ENCODE peak calls at places on chromosome 13, in seven cellular contexts. G is Calu3, L is neural progenitor cell, J is mucosa of descending colon, I is tibial nerve, P is sigmoid colon, E is cardiac muscle cell. H is an unnamed sample.

GRCh38 chr13:42001580-42001979 is 40.7 kb upstream of the VWA8 start:
- DNase-seq in G (peak; percentile 7), L (peak; percentile 3), J (no peak), I (no peak), P (no peak), E (peak; percentile 45), H (no peak)

GRCh38 chr13:33799950-33800592 is 17.9 kb upstream of the RFC3 start:
- DNase-seq in G (no peak), L (peak; percentile 33), J (no peak), I (no peak), P (no peak), E (peak; percentile 25), H (no peak)

GRCh38 chr13:20193142-20193923 is 595 bp upstream of the GJB2 start:
- DNase-seq in G (no peak), L (peak; percentile 35), J (peak; percentile 31), I (no peak), P (no peak), E (no peak), H (no peak)

GRCh38 chr13:98582947-98583346 is 6.0 kb upstream of the STK24 start:
- DNase-seq in G (no peak), L (no peak), J (no peak), I (no peak), P (no peak), E (no peak), H (no peak)

GRCh38 chr13:51096131-51096530 is 14.9 kb downstream of the C13orf42 start:
- DNase-seq in G (no peak), L (no peak), J (no peak), I (no peak), P (no peak), E (peak; percentile 21), H (no peak)

GRCh38 chr13:94708971-94709614 is 3.3 kb downstream of the SOX21 start:
- DNase-seq in G (no peak), L (no peak), J (no peak), I (no peak), P (no peak), E (no peak), H (no peak)

GRCh38 chr13:98571955-98572662 is 4.8 kb downstream of the STK24 start:
- DNase-seq in G (peak; percentile 6), L (no peak), J (peak; percentile 59), I (no peak), P (no peak), E (no peak), H (no peak)

GRCh38 chr13:99614465-99614885 is 113.2 kb downstream of the TM9SF2 start:
- DNase-seq in G (peak; percentile 3), L (no peak), J (no peak), I (no peak), P (no peak), E (no peak), H (peak; percentile 62)

GRCh38 chr13:87168390-87168789 is 502.8 kb upstream of the SLITRK5 start:
- DNase-seq in G (no peak), L (no peak), J (no peak), I (no peak), P (no peak), E (no peak), H (no peak)

GRCh38 chr13:24682353-24682752 is 2.1 kb downstream of the ATP12A start:
- DNase-seq in G (no peak), L (peak; percentile 11), J (no peak), I (no peak), P (no peak), E (no peak), H (no peak)

GRCh38 chr13:94339116-94339687 is 140.3 kb downstream of the DCT start:
- DNase-seq in G (no peak), L (no peak), J (no peak), I (no peak), P (no peak), E (no peak), H (no peak)

GRCh38 chr13:33129094-33129832 is 113.0 kb downstream of the KL start:
- DNase-seq in G (no peak), L (no peak), J (no peak), I (no peak), P (no peak), E (no peak), H (no peak)

GRCh38 chr13:50080158-50080855 is 65.1 kb downstream of the KCNRG start:
- DNase-seq in G (no peak), L (peak; percentile 41), J (peak; percentile 51), I (peak; percentile 38), P (peak; percentile 70), E (peak; percentile 36), H (peak; percentile 22)

GRCh38 chr13:29532821-29533220 is 62.7 kb downstream of the SLC7A1 start:
- DNase-seq in G (no peak), L (no peak), J (no peak), I (no peak), P (no peak), E (no peak), H (no peak)

GRCh38 chr13:33789067-33789606 is 28.8 kb upstream of the RFC3 start:
- DNase-seq in G (no peak), L (no peak), J (no peak), I (no peak), P (no peak), E (no peak), H (no peak)

GRCh38 chr13:31824705-31825512 is 85.6 kb downstream of the RXFP2 start:
- DNase-seq in G (no peak), L (no peak), J (no peak), I (no peak), P (no peak), E (no peak), H (no peak)

GRCh38 chr13:23658929-23659541 is 88.8 kb downstream of the TNFRSF19 start:
- DNase-seq in G (no peak), L (no peak), J (no peak), I (no peak), P (peak; percentile 74), E (no peak), H (no peak)

GRCh38 chr13:30572859-30573275 is 44.9 kb upstream of the USPL1 start:
- DNase-seq in G (no peak), L (no peak), J (no peak), I (no peak), P (no peak), E (peak; percentile 18), H (no peak)
- TF ChIP-seq CTCF in G (no peak), L (no peak), J (no peak), I (peak; percentile 11), P (no peak), E (peak; percentile 42), H (no peak)

GRCh38 chr13:43783820-43784219 is 3.0 kb downstream of the ENOX1 start:
- DNase-seq in G (peak; percentile 3), L (peak; percentile 55), J (no peak), I (no peak), P (no peak), E (no peak), H (no peak)
- TF ChIP-seq CTCF in G (no peak), L (no peak), J (no peak), I (no peak), P (no peak), E (no peak), H (no peak)

GRCh38 chr13:46484561-46484960 is 68.4 kb upstream of the LRCH1 start:
- DNase-seq in G (no peak), L (no peak), J (no peak), I (no peak), P (no peak), E (no peak), H (no peak)

GRCh38 chr13:46489586-46490023 is 63.4 kb upstream of the LRCH1 start:
- DNase-seq in G (no peak), L (peak; percentile 18), J (no peak), I (peak; percentile 28), P (no peak), E (no peak), H (no peak)

GRCh38 chr13:46487748-46488147 is 65.2 kb upstream of the LRCH1 start:
- DNase-seq in G (no peak), L (no peak), J (no peak), I (no peak), P (no peak), E (no peak), H (no peak)

GRCh38 chr13:46490129-46490528 is 62.8 kb upstream of the LRCH1 start:
- DNase-seq in G (no peak), L (peak; percentile 47), J (no peak), I (no peak), P (no peak), E (no peak), H (no peak)

GRCh38 chr13:46486270-46486669 is 66.7 kb upstream of the LRCH1 start:
- DNase-seq in G (no peak), L (no peak), J (no peak), I (no peak), P (no peak), E (no peak), H (no peak)
- TF ChIP-seq CTCF in G (no peak), L (no peak), J (no peak), I (no peak), P (no peak), E (no peak), H (no peak)

DNA sequence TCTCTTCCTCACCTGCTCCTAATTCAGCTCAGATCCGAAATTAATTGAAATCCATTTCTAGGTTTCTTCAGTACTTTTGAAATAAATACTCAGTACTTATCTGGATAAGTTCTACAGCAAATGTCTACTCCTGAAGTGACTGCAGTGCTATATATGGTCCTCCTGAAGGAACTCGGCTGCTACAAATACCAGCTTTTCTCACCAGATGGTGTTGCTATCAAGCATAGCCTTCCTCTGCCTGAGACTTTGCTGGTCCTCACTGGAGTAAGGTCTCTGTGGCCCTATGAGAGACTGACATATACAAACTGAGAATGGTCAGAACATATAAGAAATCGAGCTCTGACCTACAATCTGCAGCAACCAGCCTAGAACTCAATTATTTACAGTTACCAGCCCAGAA is 161.6 kb downstream of the NDFIP2 start:
- DNase-seq in G (no peak), L (no peak), J (no peak), I (no peak), P (no peak), E (no peak), H (no peak)
- TF ChIP-seq CTCF in G (no peak), L (peak; percentile 12), J (no peak), I (no peak), P (no peak), E (no peak), H (no peak)

GRCh38 chr13:37070145-37070695 is 10.7 kb upstream of the SUPT20H start:
- DNase-seq in G (no peak), L (no peak), J (no peak), I (no peak), P (no peak), E (no peak), H (no peak)

GRCh38 chr13:37067874-37068273 is 8.4 kb upstream of the SUPT20H start:
- DNase-seq in G (no peak), L (no peak), J (no peak), I (no peak), P (no peak), E (no peak), H (no peak)

GRCh38 chr13:37069597-37070103 is 10.2 kb upstream of the SUPT20H start:
- DNase-seq in G (no peak), L (no peak), J (no peak), I (no peak), P (no peak), E (no peak), H (no peak)

GRCh38 chr13:37070956-37071355 is 11.5 kb upstream of the SUPT20H start:
- DNase-seq in G (no peak), L (no peak), J (no peak), I (no peak), P (no peak), E (no peak), H (no peak)

DNA sequence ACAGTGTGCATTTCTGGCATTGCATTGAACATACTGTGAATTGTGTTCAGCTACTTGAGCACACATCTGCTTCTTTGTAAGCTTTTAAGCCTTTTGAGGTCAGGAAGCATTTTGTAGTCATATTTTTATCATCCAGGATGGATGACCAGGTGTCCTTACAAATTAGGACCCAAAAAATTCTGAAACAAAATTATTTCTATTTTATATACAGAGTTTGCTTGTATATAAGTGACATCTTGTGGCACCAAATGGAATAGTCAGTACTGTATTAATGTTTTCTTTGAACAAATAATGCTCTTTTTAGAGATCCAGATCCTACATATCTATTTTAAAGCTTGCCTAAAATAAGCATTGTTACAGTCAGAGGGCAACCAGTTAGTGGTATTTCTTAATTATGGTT is 9.5 kb upstream of the SUPT20H start:
- DNase-seq in G (no peak), L (no peak), J (no peak), I (no peak), P (no peak), E (no peak), H (no peak)
- TF ChIP-seq CTCF in G (no peak), L (peak; percentile 31), J (no peak), I (no peak), P (no peak), E (peak; percentile 39), H (no peak)